ENCODE peak calls at places on chromosomes 4 and X, in ten cellular contexts. One of them, this sample, is unnamed.

GRCh38 chr4:58553031-58553430 is 1442.8 kb upstream of the IGFBP7 start:
- DNase-seq in CD4-positive, alpha-beta memory T cell: no peak
- DNase-seq in Right ventricle myocardium inferior: no peak
- DNase-seq in AG04449: no peak
- DNase-seq in AG09319: no peak
- DNase-seq in endothelial cell: no peak
- DNase-seq in cardiac muscle cell: no peak
- DNase-seq in NCI-H1092: no peak
- DNase-seq in neural crest cell: no peak
- DNase-seq in NCI-H187 treated with DMSO at 0.1 percent for 48 hours: no peak
- DNase-seq in this sample: no peak

GRCh38 chrX:153765138-153766079 is 1.4 kb downstream of the PLXNB3 start:
- DNase-seq in NCI-H1092: peak; percentile 6
- DNase-seq in cardiac muscle cell: no peak
- DNase-seq in endothelial cell: peak; percentile 45
- DNase-seq in Right ventricle myocardium inferior: no peak
- DNase-seq in AG09319: no peak
- DNase-seq in AG04449: no peak
- DNase-seq in NCI-H187 treated with DMSO at 0.1 percent for 48 hours: no peak
- DNase-seq in CD4-positive, alpha-beta memory T cell: no peak
- DNase-seq in neural crest cell: peak; percentile 30
- DNase-seq in this sample: peak; percentile 18

GRCh38 chrX:54447461-54447860 is 7.3 kb downstream of the TSR2 start:
- DNase-seq in Right ventricle myocardium inferior: no peak
- DNase-seq in CD4-positive, alpha-beta memory T cell: peak; percentile 11
- DNase-seq in neural crest cell: no peak
- DNase-seq in AG09319: no peak
- DNase-seq in NCI-H1092: no peak
- DNase-seq in endothelial cell: no peak
- DNase-seq in NCI-H187 treated with DMSO at 0.1 percent for 48 hours: no peak
- DNase-seq in cardiac muscle cell: peak; percentile 5
- DNase-seq in AG04449: no peak
- DNase-seq in this sample: no peak

GRCh38 chr4:85825937-85826678 is 351.2 kb downstream of the ARHGAP24 start:
- DNase-seq in Right ventricle myocardium inferior: no peak
- DNase-seq in AG04449: no peak
- DNase-seq in neural crest cell: peak; percentile 5
- DNase-seq in NCI-H187 treated with DMSO at 0.1 percent for 48 hours: peak; percentile 49
- DNase-seq in NCI-H1092: peak; percentile 34
- DNase-seq in cardiac muscle cell: peak; percentile 67
- DNase-seq in endothelial cell: peak; percentile 11
- DNase-seq in AG09319: peak; percentile 45
- DNase-seq in CD4-positive, alpha-beta memory T cell: no peak
- DNase-seq in this sample: no peak

GRCh38 chrX:15576019-15576418 is 24.7 kb downstream of the ACE2 start:
- DNase-seq in endothelial cell: no peak
- DNase-seq in neural crest cell: no peak
- DNase-seq in AG09319: no peak
- DNase-seq in Right ventricle myocardium inferior: no peak
- DNase-seq in AG04449: no peak
- DNase-seq in CD4-positive, alpha-beta memory T cell: no peak
- DNase-seq in cardiac muscle cell: no peak
- DNase-seq in NCI-H187 treated with DMSO at 0.1 percent for 48 hours: no peak
- DNase-seq in NCI-H1092: no peak
- DNase-seq in this sample: no peak

GRCh38 chrX:11886745-11887144 is 128.7 kb downstream of the MSL3 start:
- DNase-seq in NCI-H187 treated with DMSO at 0.1 percent for 48 hours: no peak
- DNase-seq in NCI-H1092: no peak
- DNase-seq in endothelial cell: no peak
- DNase-seq in cardiac muscle cell: no peak
- DNase-seq in neural crest cell: no peak
- DNase-seq in Right ventricle myocardium inferior: no peak
- DNase-seq in AG09319: no peak
- DNase-seq in CD4-positive, alpha-beta memory T cell: no peak
- DNase-seq in AG04449: no peak
- DNase-seq in this sample: no peak

GRCh38 chr4:23855912-23856605 is 33.8 kb downstream of the PPARGC1A start:
- DNase-seq in NCI-H187 treated with DMSO at 0.1 percent for 48 hours: no peak
- DNase-seq in Right ventricle myocardium inferior: no peak
- DNase-seq in AG04449: no peak
- DNase-seq in AG09319: no peak
- DNase-seq in NCI-H1092: no peak
- DNase-seq in cardiac muscle cell: no peak
- DNase-seq in CD4-positive, alpha-beta memory T cell: no peak
- DNase-seq in neural crest cell: no peak
- DNase-seq in endothelial cell: no peak
- DNase-seq in this sample: no peak

GRCh38 chr4:83109480-83110221 is 4.9 kb downstream of the PLAC8 start:
- DNase-seq in NCI-H187 treated with DMSO at 0.1 percent for 48 hours: peak; percentile 11
- DNase-seq in AG09319: no peak
- DNase-seq in CD4-positive, alpha-beta memory T cell: peak; percentile 35
- DNase-seq in AG04449: no peak
- DNase-seq in neural crest cell: peak; percentile 40
- DNase-seq in Right ventricle myocardium inferior: peak; percentile 78
- DNase-seq in cardiac muscle cell: peak; percentile 72
- DNase-seq in endothelial cell: peak; percentile 45
- DNase-seq in NCI-H1092: peak; percentile 56
- DNase-seq in this sample: peak; percentile 58

GRCh38 chr4:2101346-2102044 is 42.4 kb downstream of the NAT8L start:
- DNase-seq in neural crest cell: no peak
- DNase-seq in CD4-positive, alpha-beta memory T cell: no peak
- DNase-seq in AG09319: no peak
- DNase-seq in Right ventricle myocardium inferior: no peak
- DNase-seq in NCI-H1092: no peak
- DNase-seq in endothelial cell: no peak
- DNase-seq in NCI-H187 treated with DMSO at 0.1 percent for 48 hours: no peak
- DNase-seq in AG04449: no peak
- DNase-seq in cardiac muscle cell: no peak
- DNase-seq in this sample: no peak

GRCh38 chrX:667360-667759 is 36.8 kb downstream of the SHOX start:
- DNase-seq in neural crest cell: no peak
- DNase-seq in CD4-positive, alpha-beta memory T cell: no peak
- DNase-seq in NCI-H1092: no peak
- DNase-seq in AG04449: no peak
- DNase-seq in endothelial cell: no peak
- DNase-seq in cardiac muscle cell: no peak
- DNase-seq in Right ventricle myocardium inferior: no peak
- DNase-seq in NCI-H187 treated with DMSO at 0.1 percent for 48 hours: no peak
- DNase-seq in AG09319: no peak
- DNase-seq in this sample: no peak

GRCh38 chrX:10011991-10012390 is 44.8 kb downstream of the CLDN34 start:
- DNase-seq in endothelial cell: no peak
- DNase-seq in NCI-H187 treated with DMSO at 0.1 percent for 48 hours: no peak
- DNase-seq in CD4-positive, alpha-beta memory T cell: no peak
- DNase-seq in NCI-H1092: no peak
- DNase-seq in AG04449: no peak
- DNase-seq in neural crest cell: no peak
- DNase-seq in cardiac muscle cell: no peak
- DNase-seq in Right ventricle myocardium inferior: no peak
- DNase-seq in AG09319: no peak
- DNase-seq in this sample: no peak

This sample was measured in psoas muscle.